ENCODE peak calls at places on chromosomes 13 and 19, in eight cellular contexts. L, T, K, U, E, V, H and Q are unnamed samples.
A peak's percentile ranks its signal among the peaks of the same experiment; 100 is the strongest.

GRCh38 chr19:48206402-48207093 is 36.1 kb downstream of the ZSWIM9 start:
- DNase-seq in L (no peak), T (no peak), K (no peak), U (no peak), E (no peak), V (no peak), H (no peak), Q (no peak)

GRCh38 chr19:48290341-48290922 is 20.6 kb downstream of the ZNF114 start:
- DNase-seq in L (no peak), T (peak; percentile 62), K (peak; percentile 96), U (no peak), E (no peak), V (no peak), H (no peak), Q (no peak)

GRCh38 chr13:101449971-101450748 is 2.3 kb upstream of the ITGBL1 start:
- DNase-seq in L (peak; percentile 93), T (no peak), K (no peak), U (no peak), E (no peak), V (no peak), H (no peak), Q (no peak)

GRCh38 chr13:45492538-45492937 is 27.8 kb downstream of the COG3 start:
- DNase-seq in L (no peak), T (no peak), K (no peak), U (no peak), E (no peak), V (no peak), H (no peak), Q (no peak)

GRCh38 chr13:31518666-31519065 is 220.7 kb upstream of the RXFP2 start:
- DNase-seq in L (no peak), T (no peak), K (no peak), U (no peak), E (no peak), V (no peak), H (no peak), Q (no peak)

GRCh38 chr13:101218484-101218883 is 197.8 kb downstream of the NALCN start:
- DNase-seq in L (peak; percentile 6), T (no peak), K (no peak), U (no peak), E (no peak), V (no peak), H (no peak), Q (no peak)

GRCh38 chr13:63408227-63409202 is 1992.9 kb upstream of the PCDH20 start:
- DNase-seq in L (no peak), T (no peak), K (peak; percentile 60), U (no peak), E (no peak), V (no peak), H (no peak), Q (no peak)

GRCh38 chr13:26968431-26969335 is 202.9 kb downstream of the USP12 start:
- DNase-seq in L (no peak), T (no peak), K (peak; percentile 38), U (no peak), E (no peak), V (no peak), H (no peak), Q (no peak)

GRCh38 chr13:48908381-48909087 is 67.2 kb upstream of the FNDC3A start:
- DNase-seq in L (peak; percentile 80), T (peak; percentile 45), K (peak; percentile 9), U (no peak), E (no peak), V (no peak), H (no peak), Q (no peak)

GRCh38 chr13:30107536-30108136 is 199.7 kb downstream of the KATNAL1 start:
- DNase-seq in L (peak; percentile 55), T (peak; percentile 63), K (peak; percentile 58), U (no peak), E (no peak), V (no peak), H (no peak), Q (no peak)

GRCh38 chr13:20425819-20426219 is 99.8 kb downstream of the CRYL1 start:
- DNase-seq in L (no peak), T (no peak), K (peak; percentile 51), U (no peak), E (peak; percentile 44), V (no peak), H (no peak), Q (no peak)

GRCh38 chr13:51478418-51479198 is 25.8 kb upstream of the INTS6 start:
- DNase-seq in L (no peak), T (no peak), K (no peak), U (no peak), E (no peak), V (no peak), H (no peak), Q (no peak)

GRCh38 chr13:30132623-30133553 is 174.5 kb downstream of the KATNAL1 start:
- DNase-seq in L (peak; percentile 88), T (peak; percentile 98), K (peak; percentile 97), U (peak; percentile 97), E (peak; percentile 87), V (peak; percentile 95), H (peak; percentile 98), Q (peak; percentile 92)

GRCh38 chr19:14758816-14759215 is 19.5 kb downstream of the ADGRE2 start:
- DNase-seq in L (peak; percentile 20), T (no peak), K (peak; percentile 39), U (no peak), E (no peak), V (no peak), H (no peak), Q (no peak)

GRCh38 chr19:16698914-16699313 is 20.7 kb upstream of the NWD1 start:
- DNase-seq in L (no peak), T (no peak), K (no peak), U (no peak), E (no peak), V (no peak), H (no peak), Q (no peak)